ENCODE peak calls at places on chromosomes 2 and 18, in seven cellular contexts. M is cardiac fibroblast, E is BE2C, I is fibroblast of mammary gland, S is heart right ventricle, P is fibroblast of the aortic adventitia, W is mammary epithelial cell. N is an unnamed sample.

GRCh38 chr18:13180614-13181375 is 37.8 kb upstream of the LDLRAD4 start:
- DNase-seq in W (no peak), E (no peak), P (no peak), M (no peak), S (no peak), I (no peak), N (no peak)

GRCh38 chr2:173652311-173652710 is 297.6 kb downstream of the CDCA7 start:
- DNase-seq in W (peak; percentile 89), E (no peak), S (no peak), P (peak; percentile 98), I (peak; percentile 92), M (peak; percentile 91), N (no peak)

GRCh38 chr2:140580799-140581198 is 1550.0 kb downstream of the LRP1B start:
- DNase-seq in E (no peak), M (peak; percentile 29), W (no peak), P (peak; percentile 11), I (peak; percentile 30), S (no peak), N (no peak)

GRCh38 chr2:48138898-48139297 is 232.6 kb upstream of the FBXO11 start:
- DNase-seq in I (no peak), P (no peak), S (no peak), E (no peak), M (no peak), W (no peak), N (no peak)

GRCh38 chr2:21423854-21424253 is 300.1 kb downstream of the TDRD15 start:
- DNase-seq in E (no peak), W (no peak), I (no peak), S (no peak), M (no peak), P (no peak), N (no peak)

GRCh38 chr18:7417742-7418141 is 149.4 kb upstream of the PTPRM start:
- DNase-seq in W (peak; percentile 90), I (peak; percentile 48), P (no peak), E (no peak), S (no peak), M (peak; percentile 22), N (no peak)

GRCh38 chr2:127665267-127665893 is 9.9 kb downstream of the LIMS2 start:
- DNase-seq in E (no peak), P (no peak), I (no peak), W (no peak), S (no peak), M (no peak), N (no peak)

GRCh38 chr2:191249131-191249813 is 4.1 kb downstream of the MYO1B start:
- DNase-seq in P (peak; percentile 34), M (peak; percentile 27), E (no peak), I (peak; percentile 46), W (no peak), S (no peak), N (no peak)

GRCh38 chr18:36302676-36303075 is 5.2 kb downstream of the FHOD3 start:
- DNase-seq in S (no peak), M (no peak), I (peak; percentile 43), E (no peak), W (no peak), P (no peak), N (no peak)

DNA sequence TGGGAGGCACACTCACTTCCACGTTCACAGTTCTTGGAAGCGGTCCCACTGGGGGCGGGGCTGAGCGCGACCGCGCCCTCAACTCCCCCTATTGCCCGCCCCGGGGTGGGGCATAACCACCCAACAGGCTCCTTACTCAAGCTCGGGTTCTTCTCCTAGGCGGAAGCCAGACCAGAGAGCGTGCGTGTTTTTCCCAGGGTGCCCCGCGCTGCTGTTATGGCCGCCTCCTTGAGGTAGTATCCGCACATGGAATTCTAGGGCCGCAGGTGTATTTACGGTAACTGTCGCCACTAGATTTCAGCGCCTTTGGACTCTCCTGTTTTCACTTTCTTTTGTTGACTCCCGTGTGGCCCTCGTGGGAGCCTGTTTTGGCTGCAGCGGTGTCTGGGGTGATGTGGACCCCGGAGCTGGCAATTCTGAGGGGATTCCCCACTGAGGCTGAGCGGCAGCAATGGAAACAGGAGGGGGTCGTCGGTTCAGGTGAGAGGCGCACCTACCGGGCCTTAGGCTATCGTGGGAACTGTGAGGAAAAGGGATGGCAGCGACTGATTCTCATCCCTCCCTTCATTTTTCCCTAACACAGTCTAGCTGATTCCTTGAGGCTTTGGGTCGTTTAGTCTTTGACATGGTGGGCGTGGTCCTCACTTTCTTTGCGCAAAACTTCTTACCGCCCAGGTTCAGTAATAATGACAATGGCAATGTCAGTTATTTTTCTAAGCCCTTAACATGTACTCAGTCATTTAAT is at the start of gene TTC27:
- DNase-seq in S (peak; percentile 95), P (peak; percentile 93), W (peak; percentile 93), M (peak; percentile 97), E (peak; percentile 96), I (peak; percentile 94), N (peak; percentile 90)
- TF ChIP-seq CTCF in S (no peak), P (no peak), W (no peak), M (no peak), E (no peak), I (no peak), N (no peak)

DNA sequence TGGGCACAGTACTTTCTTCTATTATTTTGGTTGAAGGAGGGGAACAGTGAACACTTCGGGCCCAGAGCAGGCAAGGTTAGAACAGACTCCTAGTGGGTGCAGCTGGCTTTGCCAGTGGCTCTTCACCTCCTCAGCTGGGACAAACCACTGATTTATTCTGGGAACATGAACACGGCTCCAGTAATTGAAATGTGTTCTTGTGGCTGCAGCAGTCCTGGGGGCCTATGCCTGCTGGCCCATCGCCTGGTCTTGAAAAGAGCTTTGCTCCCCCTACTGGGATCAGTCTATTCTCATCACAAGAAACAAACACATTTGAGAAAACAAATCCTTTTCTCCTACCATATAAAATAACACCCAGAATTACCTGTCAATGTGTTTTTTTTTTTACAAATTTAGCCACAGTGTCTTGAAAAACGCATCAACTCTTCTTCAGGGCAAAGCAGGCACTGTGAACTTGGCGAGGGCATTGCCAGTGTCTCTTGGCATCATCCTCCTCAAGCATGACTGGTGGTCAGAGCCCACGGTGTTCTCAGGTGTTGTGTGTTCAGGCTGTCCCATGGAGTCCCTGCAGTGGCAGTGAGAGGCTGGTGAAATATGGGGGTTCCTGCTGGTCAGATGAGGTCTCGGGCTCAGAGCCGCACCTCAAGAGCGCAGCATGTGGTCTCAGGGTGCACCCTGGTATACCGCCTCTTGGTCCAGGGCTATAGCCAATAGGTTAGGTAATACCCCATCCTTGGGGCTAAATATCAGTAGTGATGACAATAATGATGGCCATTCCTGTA is 51.3 kb downstream of the RNF144A start:
- DNase-seq in I (peak; percentile 55), M (peak; percentile 56), E (peak; percentile 39), S (peak; percentile 48), P (no peak), W (no peak), N (no peak)
- TF ChIP-seq CTCF in I (peak; percentile 8), M (no peak), E (peak; percentile 39), S (peak; percentile 34), P (no peak), W (no peak), N (no peak)

DNA sequence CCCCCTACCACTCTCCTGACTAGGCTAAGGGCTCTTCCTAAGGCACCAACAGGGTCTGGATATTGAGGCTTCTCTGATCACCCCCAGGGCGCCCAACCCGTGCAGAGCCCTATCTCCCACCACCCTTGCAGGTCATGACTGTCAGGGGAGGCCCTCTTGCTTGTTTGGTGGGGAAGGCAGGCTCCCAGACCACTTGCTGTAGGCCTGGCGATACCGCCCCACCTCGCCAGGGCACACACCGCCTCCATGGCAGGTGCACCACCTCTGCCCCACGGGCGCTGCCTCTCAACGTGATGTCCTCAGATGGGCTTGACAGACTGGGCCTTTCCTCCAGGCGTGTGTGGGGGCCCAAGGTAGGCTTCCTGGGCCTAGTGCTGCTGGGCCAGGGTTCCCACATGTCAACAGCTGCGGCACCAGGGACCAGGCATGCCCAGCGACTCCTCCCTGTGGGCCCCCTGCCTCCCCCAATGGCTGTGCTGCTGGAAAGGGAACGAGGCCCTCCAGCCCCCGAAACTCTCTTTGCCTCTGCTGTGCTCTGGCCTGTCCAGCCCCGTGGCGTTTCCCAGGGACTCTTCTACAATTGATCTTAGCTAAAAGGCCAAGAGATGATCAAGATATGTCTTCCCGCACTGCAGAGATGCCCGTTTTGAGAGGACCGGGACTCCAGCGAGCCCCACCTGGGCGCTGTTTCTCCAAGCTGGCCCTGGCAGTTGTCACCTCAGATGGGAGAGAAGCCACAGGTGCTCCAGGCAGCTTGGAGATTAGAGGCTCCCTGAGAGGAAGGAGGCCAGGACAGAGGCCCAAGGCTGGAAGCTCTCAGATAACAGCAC is 7.5 kb downstream of the NPPC start:
- DNase-seq in I (no peak), P (no peak), W (no peak), S (no peak), E (no peak), M (no peak), N (no peak)
- TF ChIP-seq CTCF in I (no peak), P (no peak), W (no peak), S (no peak), E (no peak), M (no peak), N (no peak)

DNA sequence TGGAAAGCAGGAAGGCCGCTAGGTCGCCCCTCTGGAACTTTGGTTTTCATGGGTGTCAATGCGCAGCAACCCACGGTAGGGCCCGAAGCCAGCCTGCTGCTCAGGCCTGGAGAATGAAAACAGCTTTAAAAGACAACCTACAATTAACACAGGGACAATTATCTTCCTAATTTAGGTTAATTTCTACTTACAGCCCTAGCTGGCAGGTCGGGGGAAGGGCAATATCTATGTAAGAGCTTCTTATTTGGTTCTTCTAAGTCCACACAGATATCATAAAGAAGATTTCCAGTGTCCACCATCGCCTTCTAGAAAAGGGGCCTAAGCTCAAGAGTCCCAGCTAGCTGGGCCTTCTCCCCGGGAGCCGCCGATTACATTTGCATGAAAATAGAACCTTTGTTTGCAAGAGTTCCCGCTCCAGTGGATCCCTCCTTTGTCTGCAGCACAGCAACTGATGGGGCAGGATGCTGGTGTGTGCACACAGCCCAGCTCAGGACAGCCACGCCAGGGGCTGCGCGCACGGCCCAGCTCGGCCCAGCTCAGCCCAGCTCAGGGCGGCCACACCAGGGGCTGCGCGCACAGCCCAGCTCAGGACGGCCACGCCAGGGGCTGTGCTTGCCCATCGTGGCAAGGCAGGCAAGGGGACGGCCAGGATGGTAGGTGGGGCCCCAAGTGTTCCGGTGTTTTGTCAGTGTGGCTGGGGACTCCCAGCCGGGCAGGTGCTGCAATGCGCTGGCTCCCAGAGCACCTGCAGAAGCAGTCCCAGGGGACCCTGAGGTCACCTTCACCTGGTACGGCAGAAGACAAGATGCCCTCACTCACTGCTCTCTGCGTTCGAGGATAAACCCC is 109.1 kb downstream of the HDAC4 start:
- DNase-seq in M (no peak), W (no peak), E (no peak), S (no peak), I (no peak), P (no peak), N (no peak)
- TF ChIP-seq CTCF in M (no peak), W (no peak), E (no peak), S (no peak), I (no peak), P (no peak), N (no peak)